ENCODE peak calls at places on chromosome 7, in eight cellular contexts. One of them, this sample, is unnamed.

GRCh38 chr7:75740846-75741497 is 2.2 kb upstream of the HIP1 start:
- DNase-seq in mucosa of gallbladder: peak; percentile 61
- DNase-seq in amygdala: no peak
- DNase-seq in left ventricle myocardium inferior: peak; percentile 42
- DNase-seq in neural crest cell: no peak
- DNase-seq in EH: no peak
- DNase-seq in AG09309: no peak
- DNase-seq in stimulated activated CD8-positive, alpha-beta memory T cell treated with anti-CD3 and anti-CD28 coated beads, Interleukin-4, amount 100 ng/mL, for 24 hours: no peak
- DNase-seq in this sample: no peak

GRCh38 chr7:157596471-157596870 is 259.7 kb downstream of the DNAJB6 start:
- DNase-seq in mucosa of gallbladder: no peak
- DNase-seq in amygdala: no peak
- DNase-seq in left ventricle myocardium inferior: no peak
- DNase-seq in neural crest cell: no peak
- DNase-seq in EH: no peak
- DNase-seq in AG09309: no peak
- DNase-seq in stimulated activated CD8-positive, alpha-beta memory T cell treated with anti-CD3 and anti-CD28 coated beads, Interleukin-4, amount 100 ng/mL, for 24 hours: no peak
- DNase-seq in this sample: no peak

GRCh38 chr7:41755100-41755499 is 52.2 kb upstream of the INHBA start:
- DNase-seq in mucosa of gallbladder: no peak
- DNase-seq in amygdala: no peak
- DNase-seq in left ventricle myocardium inferior: no peak
- DNase-seq in neural crest cell: no peak
- DNase-seq in EH: no peak
- DNase-seq in AG09309: no peak
- DNase-seq in stimulated activated CD8-positive, alpha-beta memory T cell treated with anti-CD3 and anti-CD28 coated beads, Interleukin-4, amount 100 ng/mL, for 24 hours: no peak
- DNase-seq in this sample: no peak

GRCh38 chr7:128008744-128009143 is 22.5 kb downstream of the LRRC4 start:
- DNase-seq in mucosa of gallbladder: no peak
- DNase-seq in amygdala: no peak
- DNase-seq in left ventricle myocardium inferior: no peak
- DNase-seq in neural crest cell: no peak
- DNase-seq in EH: no peak
- DNase-seq in AG09309: no peak
- DNase-seq in stimulated activated CD8-positive, alpha-beta memory T cell treated with anti-CD3 and anti-CD28 coated beads, Interleukin-4, amount 100 ng/mL, for 24 hours: no peak
- DNase-seq in this sample: no peak

GRCh38 chr7:26618898-26619297 is 245.5 kb downstream of the SKAP2 start:
- DNase-seq in mucosa of gallbladder: no peak
- DNase-seq in amygdala: no peak
- DNase-seq in left ventricle myocardium inferior: no peak
- DNase-seq in neural crest cell: no peak
- DNase-seq in EH: no peak
- DNase-seq in AG09309: no peak
- DNase-seq in stimulated activated CD8-positive, alpha-beta memory T cell treated with anti-CD3 and anti-CD28 coated beads, Interleukin-4, amount 100 ng/mL, for 24 hours: no peak
- DNase-seq in this sample: no peak

GRCh38 chr7:103121641-103122040 is 27.3 kb downstream of the NAPEPLD start:
- DNase-seq in mucosa of gallbladder: no peak
- DNase-seq in amygdala: no peak
- DNase-seq in left ventricle myocardium inferior: no peak
- DNase-seq in neural crest cell: no peak
- DNase-seq in EH: no peak
- DNase-seq in AG09309: no peak
- DNase-seq in stimulated activated CD8-positive, alpha-beta memory T cell treated with anti-CD3 and anti-CD28 coated beads, Interleukin-4, amount 100 ng/mL, for 24 hours: no peak
- DNase-seq in this sample: no peak

GRCh38 chr7:494261-494687 is 25.4 kb downstream of the PDGFA start:
- DNase-seq in mucosa of gallbladder: no peak
- DNase-seq in amygdala: no peak
- DNase-seq in left ventricle myocardium inferior: no peak
- DNase-seq in neural crest cell: no peak
- DNase-seq in EH: no peak
- DNase-seq in AG09309: no peak
- DNase-seq in stimulated activated CD8-positive, alpha-beta memory T cell treated with anti-CD3 and anti-CD28 coated beads, Interleukin-4, amount 100 ng/mL, for 24 hours: no peak
- DNase-seq in this sample: no peak

GRCh38 chr7:137015015-137015414 is 146.6 kb downstream of the CHRM2 start:
- DNase-seq in mucosa of gallbladder: no peak
- DNase-seq in amygdala: no peak
- DNase-seq in left ventricle myocardium inferior: no peak
- DNase-seq in neural crest cell: no peak
- DNase-seq in EH: no peak
- DNase-seq in AG09309: no peak
- DNase-seq in stimulated activated CD8-positive, alpha-beta memory T cell treated with anti-CD3 and anti-CD28 coated beads, Interleukin-4, amount 100 ng/mL, for 24 hours: no peak
- DNase-seq in this sample: no peak

GRCh38 chr7:116802144-116802747 is 60.1 kb upstream of the CAPZA2 start:
- DNase-seq in mucosa of gallbladder: no peak
- DNase-seq in amygdala: no peak
- DNase-seq in left ventricle myocardium inferior: no peak
- DNase-seq in neural crest cell: no peak
- DNase-seq in EH: peak; percentile 88
- DNase-seq in AG09309: no peak
- DNase-seq in stimulated activated CD8-positive, alpha-beta memory T cell treated with anti-CD3 and anti-CD28 coated beads, Interleukin-4, amount 100 ng/mL, for 24 hours: no peak
- DNase-seq in this sample: no peak

GRCh38 chr7:129772646-129773280 is 161.2 kb downstream of the NRF1 start:
- DNase-seq in mucosa of gallbladder: no peak
- DNase-seq in amygdala: no peak
- DNase-seq in left ventricle myocardium inferior: no peak
- DNase-seq in neural crest cell: no peak
- DNase-seq in EH: no peak
- DNase-seq in AG09309: no peak
- DNase-seq in stimulated activated CD8-positive, alpha-beta memory T cell treated with anti-CD3 and anti-CD28 coated beads, Interleukin-4, amount 100 ng/mL, for 24 hours: no peak
- DNase-seq in this sample: no peak

GRCh38 chr7:94374231-94374630 is 20.5 kb upstream of the COL1A2 start:
- DNase-seq in mucosa of gallbladder: peak; percentile 84
- DNase-seq in amygdala: no peak
- DNase-seq in left ventricle myocardium inferior: peak; percentile 79
- DNase-seq in neural crest cell: no peak
- DNase-seq in EH: peak; percentile 98
- DNase-seq in AG09309: peak; percentile 90
- DNase-seq in stimulated activated CD8-positive, alpha-beta memory T cell treated with anti-CD3 and anti-CD28 coated beads, Interleukin-4, amount 100 ng/mL, for 24 hours: no peak
- DNase-seq in this sample: peak; percentile 95

GRCh38 chr7:144390481-144390880 is 13.0 kb downstream of the NOBOX start:
- DNase-seq in mucosa of gallbladder: no peak
- DNase-seq in amygdala: no peak
- DNase-seq in left ventricle myocardium inferior: no peak
- DNase-seq in neural crest cell: no peak
- DNase-seq in EH: no peak
- DNase-seq in AG09309: no peak
- DNase-seq in stimulated activated CD8-positive, alpha-beta memory T cell treated with anti-CD3 and anti-CD28 coated beads, Interleukin-4, amount 100 ng/mL, for 24 hours: no peak
- DNase-seq in this sample: no peak

GRCh38 chr7:154916381-154917213 is 86.3 kb downstream of the PAXIP1 start:
- DNase-seq in mucosa of gallbladder: no peak
- DNase-seq in amygdala: no peak
- DNase-seq in left ventricle myocardium inferior: no peak
- DNase-seq in neural crest cell: no peak
- DNase-seq in EH: no peak
- DNase-seq in AG09309: no peak
- DNase-seq in stimulated activated CD8-positive, alpha-beta memory T cell treated with anti-CD3 and anti-CD28 coated beads, Interleukin-4, amount 100 ng/mL, for 24 hours: no peak
- DNase-seq in this sample: no peak

GRCh38 chr7:47104206-47104549 is 477.7 kb downstream of the TNS3 start:
- DNase-seq in mucosa of gallbladder: no peak
- DNase-seq in amygdala: no peak
- DNase-seq in left ventricle myocardium inferior: no peak
- DNase-seq in neural crest cell: no peak
- DNase-seq in EH: no peak
- DNase-seq in AG09309: no peak
- DNase-seq in stimulated activated CD8-positive, alpha-beta memory T cell treated with anti-CD3 and anti-CD28 coated beads, Interleukin-4, amount 100 ng/mL, for 24 hours: no peak
- DNase-seq in this sample: no peak

GRCh38 chr7:106504620-106505019 is 156.3 kb downstream of the CCDC71L start:
- DNase-seq in mucosa of gallbladder: no peak
- DNase-seq in amygdala: no peak
- DNase-seq in left ventricle myocardium inferior: no peak
- DNase-seq in neural crest cell: no peak
- DNase-seq in EH: peak; percentile 39
- DNase-seq in AG09309: no peak
- DNase-seq in stimulated activated CD8-positive, alpha-beta memory T cell treated with anti-CD3 and anti-CD28 coated beads, Interleukin-4, amount 100 ng/mL, for 24 hours: no peak
- DNase-seq in this sample: no peak

GRCh38 chr7:98038731-98039130 is 48.7 kb upstream of the OCM2 start:
- DNase-seq in mucosa of gallbladder: no peak
- DNase-seq in amygdala: peak; percentile 66
- DNase-seq in left ventricle myocardium inferior: no peak
- DNase-seq in neural crest cell: no peak
- DNase-seq in EH: no peak
- DNase-seq in AG09309: no peak
- DNase-seq in stimulated activated CD8-positive, alpha-beta memory T cell treated with anti-CD3 and anti-CD28 coated beads, Interleukin-4, amount 100 ng/mL, for 24 hours: no peak
- DNase-seq in this sample: no peak

GRCh38 chr7:23955145-23955544 is 245.1 kb downstream of the STK31 start:
- DNase-seq in mucosa of gallbladder: no peak
- DNase-seq in amygdala: no peak
- DNase-seq in left ventricle myocardium inferior: no peak
- DNase-seq in neural crest cell: no peak
- DNase-seq in EH: peak; percentile 54
- DNase-seq in AG09309: no peak
- DNase-seq in stimulated activated CD8-positive, alpha-beta memory T cell treated with anti-CD3 and anti-CD28 coated beads, Interleukin-4, amount 100 ng/mL, for 24 hours: no peak
- DNase-seq in this sample: no peak

GRCh38 chr7:140342732-140343514 is 55.4 kb downstream of the SLC37A3 start:
- DNase-seq in mucosa of gallbladder: peak; percentile 28
- DNase-seq in amygdala: peak; percentile 14
- DNase-seq in left ventricle myocardium inferior: peak; percentile 24
- DNase-seq in neural crest cell: no peak
- DNase-seq in EH: peak; percentile 33
- DNase-seq in AG09309: no peak
- DNase-seq in stimulated activated CD8-positive, alpha-beta memory T cell treated with anti-CD3 and anti-CD28 coated beads, Interleukin-4, amount 100 ng/mL, for 24 hours: no peak
- DNase-seq in this sample: peak; percentile 71

GRCh38 chr7:15780271-15780670 is 93.8 kb upstream of the MEOX2 start:
- DNase-seq in mucosa of gallbladder: no peak
- DNase-seq in amygdala: no peak
- DNase-seq in left ventricle myocardium inferior: no peak
- DNase-seq in neural crest cell: no peak
- DNase-seq in EH: peak; percentile 62
- DNase-seq in AG09309: no peak
- DNase-seq in stimulated activated CD8-positive, alpha-beta memory T cell treated with anti-CD3 and anti-CD28 coated beads, Interleukin-4, amount 100 ng/mL, for 24 hours: no peak
- DNase-seq in this sample: no peak

GRCh38 chr7:92832623-92833023 is 3.8 kb downstream of the CDK6 start:
- DNase-seq in mucosa of gallbladder: no peak
- DNase-seq in amygdala: no peak
- DNase-seq in left ventricle myocardium inferior: no peak
- DNase-seq in neural crest cell: no peak
- DNase-seq in EH: no peak
- DNase-seq in AG09309: no peak
- DNase-seq in stimulated activated CD8-positive, alpha-beta memory T cell treated with anti-CD3 and anti-CD28 coated beads, Interleukin-4, amount 100 ng/mL, for 24 hours: no peak
- DNase-seq in this sample: no peak

GRCh38 chr7:3087243-3087642 is 43.6 kb upstream of the CARD11 start:
- DNase-seq in mucosa of gallbladder: no peak
- DNase-seq in amygdala: no peak
- DNase-seq in left ventricle myocardium inferior: no peak
- DNase-seq in neural crest cell: no peak
- DNase-seq in EH: peak; percentile 1
- DNase-seq in AG09309: no peak
- DNase-seq in stimulated activated CD8-positive, alpha-beta memory T cell treated with anti-CD3 and anti-CD28 coated beads, Interleukin-4, amount 100 ng/mL, for 24 hours: no peak
- DNase-seq in this sample: no peak

GRCh38 chr7:69411466-69411865 is 186.8 kb upstream of the AUTS2 start:
- DNase-seq in mucosa of gallbladder: no peak
- DNase-seq in amygdala: no peak
- DNase-seq in left ventricle myocardium inferior: no peak
- DNase-seq in neural crest cell: no peak
- DNase-seq in EH: no peak
- DNase-seq in AG09309: no peak
- DNase-seq in stimulated activated CD8-positive, alpha-beta memory T cell treated with anti-CD3 and anti-CD28 coated beads, Interleukin-4, amount 100 ng/mL, for 24 hours: no peak
- DNase-seq in this sample: no peak

GRCh38 chr7:130352335-130353074 is 7.9 kb downstream of the CPA5 start:
- DNase-seq in mucosa of gallbladder: no peak
- DNase-seq in amygdala: no peak
- DNase-seq in left ventricle myocardium inferior: no peak
- DNase-seq in neural crest cell: no peak
- DNase-seq in EH: peak; percentile 75
- DNase-seq in AG09309: no peak
- DNase-seq in stimulated activated CD8-positive, alpha-beta memory T cell treated with anti-CD3 and anti-CD28 coated beads, Interleukin-4, amount 100 ng/mL, for 24 hours: no peak
- DNase-seq in this sample: no peak

GRCh38 chr7:22445140-22445722 is 54.8 kb downstream of the STEAP1B start:
- DNase-seq in mucosa of gallbladder: peak; percentile 62
- DNase-seq in amygdala: no peak
- DNase-seq in left ventricle myocardium inferior: peak; percentile 86
- DNase-seq in neural crest cell: no peak
- DNase-seq in EH: no peak
- DNase-seq in AG09309: no peak
- DNase-seq in stimulated activated CD8-positive, alpha-beta memory T cell treated with anti-CD3 and anti-CD28 coated beads, Interleukin-4, amount 100 ng/mL, for 24 hours: no peak
- DNase-seq in this sample: peak; percentile 75

GRCh38 chr7:46486264-46487206 is 565.5 kb upstream of the IGFBP3 start:
- DNase-seq in mucosa of gallbladder: peak; percentile 14
- DNase-seq in amygdala: no peak
- DNase-seq in left ventricle myocardium inferior: peak; percentile 50
- DNase-seq in neural crest cell: no peak
- DNase-seq in EH: peak; percentile 94
- DNase-seq in AG09309: peak; percentile 66
- DNase-seq in stimulated activated CD8-positive, alpha-beta memory T cell treated with anti-CD3 and anti-CD28 coated beads, Interleukin-4, amount 100 ng/mL, for 24 hours: no peak
- DNase-seq in this sample: peak; percentile 85

GRCh38 chr7:42972703-42973500 is 40.7 kb downstream of the MRPL32 start:
- DNase-seq in mucosa of gallbladder: peak; percentile 60
- DNase-seq in amygdala: no peak
- DNase-seq in left ventricle myocardium inferior: no peak
- DNase-seq in neural crest cell: no peak
- DNase-seq in EH: peak; percentile 100
- DNase-seq in AG09309: peak; percentile 99
- DNase-seq in stimulated activated CD8-positive, alpha-beta memory T cell treated with anti-CD3 and anti-CD28 coated beads, Interleukin-4, amount 100 ng/mL, for 24 hours: no peak
- DNase-seq in this sample: peak; percentile 72

GRCh38 chr7:16945372-16945771 is 63.6 kb upstream of the AGR3 start:
- DNase-seq in mucosa of gallbladder: no peak
- DNase-seq in amygdala: no peak
- DNase-seq in left ventricle myocardium inferior: no peak
- DNase-seq in neural crest cell: no peak
- DNase-seq in EH: no peak
- DNase-seq in AG09309: no peak
- DNase-seq in stimulated activated CD8-positive, alpha-beta memory T cell treated with anti-CD3 and anti-CD28 coated beads, Interleukin-4, amount 100 ng/mL, for 24 hours: no peak
- DNase-seq in this sample: no peak

GRCh38 chr7:39400836-39401235 is 165.4 kb upstream of the YAE1 start:
- DNase-seq in mucosa of gallbladder: no peak
- DNase-seq in amygdala: no peak
- DNase-seq in left ventricle myocardium inferior: no peak
- DNase-seq in neural crest cell: no peak
- DNase-seq in EH: no peak
- DNase-seq in AG09309: no peak
- DNase-seq in stimulated activated CD8-positive, alpha-beta memory T cell treated with anti-CD3 and anti-CD28 coated beads, Interleukin-4, amount 100 ng/mL, for 24 hours: no peak
- DNase-seq in this sample: no peak

GRCh38 chr7:12951397-12951801 is 264.0 kb downstream of the ARL4A start:
- DNase-seq in mucosa of gallbladder: no peak
- DNase-seq in amygdala: no peak
- DNase-seq in left ventricle myocardium inferior: no peak
- DNase-seq in neural crest cell: no peak
- DNase-seq in EH: peak; percentile 58
- DNase-seq in AG09309: no peak
- DNase-seq in stimulated activated CD8-positive, alpha-beta memory T cell treated with anti-CD3 and anti-CD28 coated beads, Interleukin-4, amount 100 ng/mL, for 24 hours: no peak
- DNase-seq in this sample: no peak

GRCh38 chr7:100171087-100171681 is 2.8 kb upstream of the GAL3ST4 start:
- DNase-seq in mucosa of gallbladder: no peak
- DNase-seq in amygdala: no peak
- DNase-seq in left ventricle myocardium inferior: no peak
- DNase-seq in neural crest cell: no peak
- DNase-seq in EH: no peak
- DNase-seq in AG09309: no peak
- DNase-seq in stimulated activated CD8-positive, alpha-beta memory T cell treated with anti-CD3 and anti-CD28 coated beads, Interleukin-4, amount 100 ng/mL, for 24 hours: no peak
- DNase-seq in this sample: peak; percentile 76

GRCh38 chr7:158947627-158948026 is 91.3 kb downstream of the DYNC2I1 start:
- DNase-seq in mucosa of gallbladder: no peak
- DNase-seq in amygdala: no peak
- DNase-seq in left ventricle myocardium inferior: no peak
- DNase-seq in neural crest cell: no peak
- DNase-seq in EH: no peak
- DNase-seq in AG09309: no peak
- DNase-seq in stimulated activated CD8-positive, alpha-beta memory T cell treated with anti-CD3 and anti-CD28 coated beads, Interleukin-4, amount 100 ng/mL, for 24 hours: no peak
- DNase-seq in this sample: no peak

GRCh38 chr7:11128500-11128899 is 154.8 kb downstream of the PHF14 start:
- DNase-seq in mucosa of gallbladder: no peak
- DNase-seq in amygdala: no peak
- DNase-seq in left ventricle myocardium inferior: no peak
- DNase-seq in neural crest cell: no peak
- DNase-seq in EH: no peak
- DNase-seq in AG09309: no peak
- DNase-seq in stimulated activated CD8-positive, alpha-beta memory T cell treated with anti-CD3 and anti-CD28 coated beads, Interleukin-4, amount 100 ng/mL, for 24 hours: no peak
- DNase-seq in this sample: no peak

GRCh38 chr7:30559566-30559965 is 35.1 kb upstream of the GARS1 start:
- DNase-seq in mucosa of gallbladder: no peak
- DNase-seq in amygdala: no peak
- DNase-seq in left ventricle myocardium inferior: no peak
- DNase-seq in neural crest cell: no peak
- DNase-seq in EH: peak; percentile 89
- DNase-seq in AG09309: no peak
- DNase-seq in stimulated activated CD8-positive, alpha-beta memory T cell treated with anti-CD3 and anti-CD28 coated beads, Interleukin-4, amount 100 ng/mL, for 24 hours: no peak
- DNase-seq in this sample: no peak

GRCh38 chr7:112485766-112486165 is 5.0 kb downstream of the LSMEM1 start:
- DNase-seq in mucosa of gallbladder: no peak
- DNase-seq in amygdala: no peak
- DNase-seq in left ventricle myocardium inferior: no peak
- DNase-seq in neural crest cell: no peak
- DNase-seq in EH: no peak
- DNase-seq in AG09309: no peak
- DNase-seq in stimulated activated CD8-positive, alpha-beta memory T cell treated with anti-CD3 and anti-CD28 coated beads, Interleukin-4, amount 100 ng/mL, for 24 hours: no peak
- DNase-seq in this sample: no peak